ENCODE peak calls at places on chromosomes 5 and 9, in eight cellular contexts. Y, I, E, O, L, X, A and S are unnamed samples.

GRCh38 chr9:16992138-16992537 is 121.7 kb upstream of the BNC2 start:
- DNase-seq in Y (no peak), I (no peak), E (no peak), O (no peak), L (no peak), X (no peak), A (no peak), S (no peak)

GRCh38 chr5:160507181-160507811 is 85.6 kb downstream of the PTTG1 start:
- DNase-seq in Y (no peak), I (no peak), E (no peak), O (no peak), L (no peak), X (no peak), A (no peak), S (no peak)

GRCh38 chr5:94391996-94392395 is 226.4 kb downstream of the KIAA0825 start:
- DNase-seq in Y (no peak), I (no peak), E (no peak), O (no peak), L (no peak), X (no peak), A (no peak), S (no peak)

GRCh38 chr5:131303537-131303936 is 39.7 kb downstream of the CDC42SE2 start:
- DNase-seq in Y (no peak), I (no peak), E (no peak), O (no peak), L (no peak), X (no peak), A (no peak), S (no peak)

GRCh38 chr9:32899181-32899580 is 102.2 kb downstream of the APTX start:
- DNase-seq in Y (no peak), I (no peak), E (no peak), O (no peak), L (no peak), X (no peak), A (no peak), S (no peak)

GRCh38 chr9:83220737-83221136 is 157.8 kb upstream of the RASEF start:
- DNase-seq in Y (peak), I (no peak), E (no peak), O (no peak), L (no peak), X (no peak), A (no peak), S (no peak)

GRCh38 chr9:32251539-32251938 is 132.9 kb upstream of the ACO1 start:
- DNase-seq in Y (peak), I (peak), E (no peak), O (peak), L (peak), X (peak), A (no peak), S (no peak)

GRCh38 chr9:106691629-106692028 is 171.3 kb upstream of the ZNF462 start:
- DNase-seq in Y (no peak), I (no peak), E (no peak), O (no peak), L (no peak), X (no peak), A (no peak), S (no peak)

GRCh38 chr5:157106668-157107461 is 2.0 kb downstream of the HAVCR2 start:
- DNase-seq in Y (peak), I (no peak), E (no peak), O (no peak), L (no peak), X (peak), A (no peak), S (no peak)

GRCh38 chr5:1483064-1483463 is 37.8 kb upstream of the SLC6A3 start:
- DNase-seq in Y (no peak), I (no peak), E (no peak), O (no peak), L (no peak), X (no peak), A (no peak), S (no peak)

GRCh38 chr5:1481999-1482381 is 36.8 kb upstream of the SLC6A3 start:
- DNase-seq in Y (no peak), I (no peak), E (no peak), O (no peak), L (no peak), X (no peak), A (no peak), S (no peak)

GRCh38 chr5:1485320-1486118 is 38.2 kb downstream of the LPCAT1 start:
- DNase-seq in Y (no peak), I (no peak), E (no peak), O (no peak), L (no peak), X (no peak), A (no peak), S (no peak)

GRCh38 chr5:1484416-1485319 is 39.1 kb downstream of the LPCAT1 start:
- DNase-seq in Y (no peak), I (no peak), E (no peak), O (no peak), L (no peak), X (no peak), A (no peak), S (no peak)

DNA sequence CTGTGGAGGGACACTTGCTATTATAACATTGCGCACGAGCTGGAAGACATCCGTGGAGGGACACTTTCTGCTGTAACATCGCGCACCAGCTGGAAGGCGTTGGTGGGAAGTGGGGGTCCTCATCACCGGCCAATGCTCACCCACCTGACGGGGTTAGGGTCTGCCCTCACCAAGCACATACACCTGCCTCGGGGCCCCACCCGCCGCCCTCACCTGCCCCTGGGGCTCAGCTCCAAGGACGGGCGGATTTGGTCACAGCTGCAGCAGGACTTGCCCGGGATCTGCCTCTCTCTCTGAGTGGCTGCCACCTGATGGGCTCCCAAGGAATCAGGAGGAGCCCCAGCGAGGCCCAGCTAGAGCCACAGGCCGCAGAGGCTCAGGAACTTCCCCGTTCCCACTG is 38.6 kb upstream of the SLC6A3 start:
- DNase-seq in Y (no peak), I (no peak), E (no peak), O (no peak), L (no peak), X (no peak), A (no peak), S (no peak)
- TF ChIP-seq CTCF in Y (no peak), I (no peak), E (no peak), O (no peak), L (no peak), X (no peak), A (no peak), S (no peak)

DNA sequence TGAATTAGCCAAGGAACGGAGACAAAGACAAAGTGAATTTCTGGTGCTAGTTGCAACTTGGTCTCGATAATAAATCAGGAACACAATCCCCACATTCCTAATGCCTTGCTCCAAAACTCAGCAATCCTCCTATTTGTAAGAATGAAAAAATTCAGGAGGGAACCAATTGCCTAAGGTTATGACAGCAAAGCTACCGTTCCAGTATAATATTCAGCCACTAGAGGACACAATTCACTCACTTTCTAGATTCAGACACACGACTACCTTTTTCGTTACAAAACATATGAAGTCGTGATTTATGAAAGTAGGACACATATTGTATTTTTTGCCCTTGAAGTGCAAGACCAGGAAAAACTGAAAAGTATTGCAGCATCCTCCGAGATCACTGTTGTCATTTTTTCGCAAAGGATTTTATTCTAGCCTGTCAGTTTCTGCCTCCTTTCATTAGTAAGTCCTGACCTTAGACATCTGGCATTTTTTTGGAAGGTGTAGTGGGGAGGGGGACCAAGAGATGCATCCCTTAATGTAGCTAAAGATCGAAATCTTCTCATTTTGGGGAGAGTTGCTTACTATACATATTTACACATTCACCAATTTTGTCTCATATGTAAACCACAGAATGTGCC is 133.1 kb downstream of the DOCK8 start:
- DNase-seq in Y (no peak), I (peak), E (no peak), O (no peak), L (no peak), X (no peak), A (no peak), S (no peak)
- TF ChIP-seq CTCF in Y (no peak), I (peak), E (peak), O (peak), L (peak), X (peak), A (no peak), S (peak)

DNA sequence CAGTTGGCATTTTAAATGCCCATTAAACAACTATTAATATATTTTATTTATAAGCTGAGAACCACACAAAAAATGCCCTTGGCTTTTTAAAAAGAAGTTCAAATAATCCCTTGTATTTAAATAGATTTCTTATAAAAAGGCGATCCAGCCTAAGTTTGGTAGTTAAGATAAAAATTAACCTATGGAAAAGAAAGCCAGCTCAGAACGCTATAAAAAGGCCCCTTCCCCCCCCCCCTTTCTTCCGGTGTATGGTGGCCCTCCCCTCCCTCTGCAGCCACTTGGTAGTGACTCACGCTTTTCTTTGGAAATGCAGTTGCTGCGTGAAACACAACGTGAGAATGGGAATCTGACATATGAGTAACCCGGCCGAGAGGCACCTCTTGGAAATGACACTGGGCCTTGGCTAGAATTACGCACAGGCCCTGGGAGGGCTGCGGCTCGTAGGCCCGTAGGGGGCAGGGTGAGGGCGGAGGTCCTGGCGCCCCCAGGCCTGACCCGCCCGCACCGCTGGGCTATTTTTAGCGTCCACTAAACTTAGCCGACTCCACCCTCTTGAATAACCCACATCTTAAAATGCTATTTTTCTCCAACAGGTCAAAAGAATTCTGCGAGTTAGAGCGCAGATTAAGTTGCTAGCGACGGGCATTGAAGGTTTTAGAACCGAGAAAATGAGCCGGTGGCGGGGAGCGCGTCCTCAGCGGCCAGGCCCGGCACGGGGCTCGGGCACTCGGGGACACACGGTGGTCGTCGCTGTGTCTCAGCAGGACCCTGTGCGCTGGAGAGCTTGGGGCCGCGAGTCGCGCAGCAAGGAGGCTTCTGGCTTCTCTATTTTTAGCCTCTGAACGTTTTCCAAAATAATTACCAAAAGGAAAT is 168.7 kb downstream of the AUH start:
- DNase-seq in Y (peak), I (peak), E (peak), O (peak), L (peak), X (peak), A (no peak), S (peak)
- TF ChIP-seq CTCF in Y (no peak), I (peak), E (no peak), O (no peak), L (no peak), X (peak), A (no peak), S (peak)

DNA sequence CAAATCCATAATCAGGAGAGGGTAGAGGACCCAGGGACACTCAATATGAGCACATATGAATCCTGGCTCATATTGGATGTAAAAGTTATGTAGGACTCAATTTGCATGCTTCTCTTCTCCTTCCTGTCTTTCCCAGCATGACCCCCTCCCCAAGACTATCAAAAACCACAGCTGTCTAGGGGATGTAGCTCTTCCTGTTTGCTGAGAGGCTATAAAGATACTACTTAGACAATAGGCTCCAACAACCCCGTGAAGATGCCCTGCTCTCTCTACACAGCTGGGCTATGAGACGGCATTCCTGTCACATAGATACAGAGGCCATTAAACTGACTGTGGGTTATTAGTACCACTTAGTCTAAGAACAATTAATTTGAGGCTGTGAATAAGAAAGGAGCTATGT is 56.5 kb upstream of the PCSK1 start:
- DNase-seq in Y (no peak), I (no peak), E (no peak), O (no peak), L (no peak), X (no peak), A (no peak), S (no peak)
- TF ChIP-seq CTCF in Y (no peak), I (no peak), E (no peak), O (no peak), L (no peak), X (no peak), A (no peak), S (no peak)

DNA sequence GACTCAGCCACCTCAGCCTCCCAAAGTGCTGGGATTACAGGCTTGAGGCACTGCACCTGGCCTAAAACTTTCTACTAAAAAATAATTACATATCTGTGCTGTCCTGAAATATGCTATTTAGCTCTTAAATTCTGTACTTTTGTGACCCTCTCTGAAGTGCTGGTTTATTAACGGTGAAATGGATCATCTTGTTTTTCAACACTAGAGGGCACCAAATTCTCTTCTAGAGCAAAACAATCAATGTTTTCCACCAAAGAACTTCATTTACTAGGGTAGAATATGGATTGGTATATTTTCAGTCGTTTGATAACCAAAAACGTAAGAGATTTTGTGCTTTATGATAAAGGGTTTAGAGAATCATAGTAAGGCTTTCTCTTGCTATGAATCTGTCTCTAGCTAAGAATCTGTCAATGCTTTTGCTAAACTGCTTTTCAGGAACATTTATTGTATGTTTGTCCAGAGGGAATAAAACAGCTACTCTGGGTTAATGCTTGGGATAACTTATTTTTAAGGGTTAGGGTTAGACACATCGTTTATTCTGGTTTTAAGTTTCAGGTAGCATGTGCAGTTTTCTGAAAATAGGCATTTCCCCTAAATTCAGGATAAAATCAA is 63.6 kb downstream of the RNF180 start:
- DNase-seq in Y (no peak), I (peak), E (no peak), O (no peak), L (no peak), X (no peak), A (no peak), S (no peak)
- TF ChIP-seq CTCF in Y (no peak), I (peak), E (peak), O (peak), L (peak), X (peak), A (peak), S (peak)

GRCh38 chr5:178560911-178561310 is 29.3 kb downstream of the COL23A1 start:
- DNase-seq in Y (no peak), I (no peak), E (no peak), O (no peak), L (no peak), X (no peak), A (no peak), S (no peak)
- TF ChIP-seq CTCF in Y (no peak), I (no peak), E (no peak), O (no peak), L (no peak), X (no peak), A (no peak), S (no peak)

GRCh38 chr9:111679199-111679598 is 17.8 kb downstream of the GNG10 start:
- DNase-seq in Y (no peak), I (no peak), E (no peak), O (no peak), L (no peak), X (no peak), A (no peak), S (no peak)
- TF ChIP-seq CTCF in Y (no peak), I (no peak), E (no peak), O (no peak), L (no peak), X (no peak), A (no peak), S (no peak)

GRCh38 chr9:93531374-93531773 is 45.0 kb upstream of the PHF2 start:
- DNase-seq in Y (no peak), I (no peak), E (no peak), O (no peak), L (no peak), X (no peak), A (no peak), S (no peak)
- TF ChIP-seq CTCF in Y (no peak), I (no peak), E (no peak), O (no peak), L (no peak), X (no peak), A (no peak), S (peak)

GRCh38 chr9:127311239-127311741 is 46.7 kb downstream of the GARNL3 start:
- DNase-seq in Y (peak), I (no peak), E (peak), O (no peak), L (no peak), X (peak), A (no peak), S (no peak)
- TF ChIP-seq CTCF in Y (no peak), I (peak), E (no peak), O (peak), L (no peak), X (peak), A (peak), S (peak)